ENCODE peak calls at places on chromosomes 13 and 19, in four cellular contexts. Y is aorta; Q is CD8-positive, alpha-beta T cell; K is esophagus muscularis mucosa. V is an unnamed sample.

GRCh38 chr13:98846991-98847390 is 94.5 kb upstream of the SLC15A1 start:
- DNase-seq in Y (no peak), Q (no peak), K (no peak), V (no peak)

GRCh38 chr19:4732680-4733114 is 9.1 kb upstream of the DPP9 start:
- DNase-seq in Y (no peak), Q (peak; percentile 47), K (no peak), V (peak; percentile 74)

GRCh38 chr13:37168151-37168550 is 62.7 kb upstream of the CSNK1A1L start:
- DNase-seq in Y (no peak), Q (no peak), K (no peak), V (no peak)

GRCh38 chr19:411723-412355 is 2.9 kb upstream of the C2CD4C start:
- DNase-seq in Y (peak; percentile 34), Q (no peak), K (no peak), V (peak; percentile 8)

GRCh38 chr19:50874185-50874584 is 946 bp downstream of the KLK2 start:
- DNase-seq in Y (no peak), Q (no peak), K (no peak), V (no peak)

GRCh38 chr13:73428137-73428536 is 369.3 kb downstream of the KLF5 start:
- DNase-seq in Y (no peak), Q (no peak), K (no peak), V (no peak)

GRCh38 chr13:83881917-83882625 is at the start of gene SLITRK1:
- DNase-seq in Y (peak; percentile 60), Q (no peak), K (no peak), V (peak; percentile 89)

GRCh38 chr19:6402834-6403608 is 10.1 kb upstream of the GTF2F1 start:
- DNase-seq in Y (no peak), Q (no peak), K (no peak), V (no peak)

GRCh38 chr19:24140099-24140498 is 53.1 kb downstream of the ZNF254 start:
- DNase-seq in Y (no peak), Q (no peak), K (no peak), V (no peak)

GRCh38 chr13:50679321-50679720 is 164.2 kb downstream of the DLEU7 start:
- DNase-seq in Y (no peak), Q (no peak), K (no peak), V (no peak)

GRCh38 chr19:5038631-5039271 is 69.8 kb downstream of the KDM4B start:
- DNase-seq in Y (no peak), Q (no peak), K (no peak), V (peak; percentile 47)

GRCh38 chr13:31797154-31797775 is 57.9 kb downstream of the RXFP2 start:
- DNase-seq in Y (no peak), Q (no peak), K (no peak), V (no peak)

GRCh38 chr13:108409735-108410134 is 140.2 kb downstream of the TNFSF13B start:
- DNase-seq in Y (no peak), Q (no peak), K (no peak), V (no peak)

GRCh38 chr13:79668353-79668752 is 187.4 kb downstream of the NDFIP2 start:
- DNase-seq in Y (no peak), Q (no peak), K (no peak), V (no peak)

GRCh38 chr13:80093888-80094287 is 247.0 kb downstream of the SPRY2 start:
- DNase-seq in Y (no peak), Q (no peak), K (no peak), V (no peak)

GRCh38 chr19:11832253-11832912 is 16.1 kb upstream of the ZNF439 start:
- DNase-seq in Y (no peak), Q (no peak), K (no peak), V (no peak)

GRCh38 chr19:40241809-40242384 is 15.4 kb upstream of the CCNP start:
- DNase-seq in Y (peak; percentile 64), Q (no peak), K (no peak), V (no peak)

GRCh38 chr19:49297403-49297802 is 27.6 kb downstream of the SLC6A16 start:
- DNase-seq in Y (no peak), Q (no peak), K (no peak), V (no peak)

GRCh38 chr19:53646144-53646543 is 14.3 kb downstream of the DPRX start:
- DNase-seq in Y (no peak), Q (no peak), K (no peak), V (no peak)

GRCh38 chr19:50607874-50608785 is 31.6 kb downstream of the SYT3 start:
- DNase-seq in Y (peak; percentile 65), Q (peak; percentile 74), K (peak; percentile 92), V (peak; percentile 97)

GRCh38 chr19:14425696-14426138 is 6.6 kb upstream of the DDX39A start:
- DNase-seq in Y (no peak), Q (no peak), K (no peak), V (no peak)

GRCh38 chr13:44685641-44686040 is 109.5 kb upstream of the TSC22D1 start:
- DNase-seq in Y (no peak), Q (no peak), K (no peak), V (no peak)

GRCh38 chr13:113400621-113401451 is 36.9 kb upstream of the GRTP1 start:
- DNase-seq in Y (no peak), Q (no peak), K (no peak), V (peak; percentile 83)

GRCh38 chr19:532578-533484 is 1.3 kb downstream of the CDC34 start:
- DNase-seq in Y (peak; percentile 77), Q (peak; percentile 47), K (no peak), V (peak; percentile 72)

GRCh38 chr19:5352229-5352763 is 11.7 kb upstream of the PTPRS start:
- DNase-seq in Y (no peak), Q (no peak), K (no peak), V (no peak)

GRCh38 chr19:5128251-5128931 is 159.5 kb downstream of the KDM4B start:
- DNase-seq in Y (peak; percentile 79), Q (no peak), K (no peak), V (peak; percentile 57)

GRCh38 chr19:47766670-47767069 is 11.8 kb upstream of the SELENOW start:
- DNase-seq in Y (no peak), Q (no peak), K (no peak), V (no peak)

GRCh38 chr19:2051771-2052704 is 994 bp upstream of the MKNK2 start:
- DNase-seq in Y (no peak), Q (peak; percentile 55), K (no peak), V (no peak)

GRCh38 chr13:113002206-113002821 is 33.3 kb downstream of the MCF2L start:
- DNase-seq in Y (no peak), Q (no peak), K (no peak), V (peak; percentile 98)

DNA sequence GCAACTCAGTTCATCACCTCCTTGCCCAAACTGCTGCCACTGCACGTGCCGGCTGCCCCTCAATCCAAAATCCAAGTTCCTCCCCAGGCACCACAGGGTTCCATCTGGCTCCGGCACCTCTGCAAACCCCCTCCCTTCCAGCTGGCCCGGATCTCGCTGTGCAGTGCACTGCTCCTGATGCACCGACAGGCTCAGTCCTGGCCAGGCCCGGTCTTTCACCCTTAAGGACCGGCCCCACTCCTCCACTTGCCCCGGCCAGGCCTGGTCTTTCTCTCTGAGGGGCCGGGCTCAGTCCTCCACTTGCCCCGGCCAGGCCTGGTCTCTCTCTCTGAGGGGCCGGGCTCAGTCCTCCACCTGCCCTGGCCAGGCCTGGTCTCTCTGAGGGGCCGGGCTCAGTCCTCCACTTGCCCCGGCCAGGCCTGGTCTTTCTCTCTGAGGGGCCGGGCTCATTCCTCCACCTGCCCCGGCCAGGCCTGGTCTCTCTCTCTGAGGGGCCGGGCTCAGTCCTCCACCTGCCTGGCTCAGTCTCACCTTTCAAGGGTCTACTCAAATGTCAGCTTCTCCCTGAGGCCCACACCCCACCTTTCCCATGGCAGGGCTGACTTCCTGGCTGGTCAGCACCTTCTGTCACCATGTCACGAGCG is 6.9 kb downstream of the ZNF787 start:
- DNase-seq in Y (no peak), Q (no peak), K (no peak), V (no peak)
- H3K27ac ChIP-seq in Y (no peak overlapping the region), Q (no peak overlapping the region), K (peak overlapping the region; percentile 22), V (peak overlapping the region; percentile 39)

GRCh38 chr19:35505956-35506355 is 7.5 kb downstream of the DMKN start:
- DNase-seq in Y (no peak), Q (no peak), K (no peak), V (no peak)
- H3K27me3 ChIP-seq in Y (no peaks in the 10 kb centered on the region), Q (peaks cover 7% of the 10 kb centered on the region), K (no peaks in the 10 kb centered on the region), V (peaks cover 10% of the 10 kb centered on the region)

DNA sequence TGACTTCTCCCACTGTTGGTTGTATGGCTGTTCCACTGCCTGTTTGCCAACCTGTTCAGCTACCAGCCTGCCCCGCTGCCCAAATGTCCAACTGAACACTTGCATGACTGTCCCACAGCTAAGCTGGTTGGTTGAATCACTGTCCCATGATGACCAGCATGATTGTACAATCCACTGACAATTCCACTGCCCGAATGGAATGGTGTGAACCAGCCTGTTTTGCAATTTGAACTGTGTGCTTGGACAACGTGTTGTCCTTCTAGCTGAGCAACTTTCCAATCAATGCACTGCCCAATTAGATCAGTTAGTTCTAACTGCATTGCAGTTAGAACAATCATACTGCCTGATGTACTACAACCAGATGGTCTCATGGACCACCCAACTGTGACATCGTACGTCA is 8.7 kb downstream of the ADAMTS10 start:
- DNase-seq in Y (no peak), Q (no peak), K (no peak), V (no peak)
- H3K27ac ChIP-seq in Y (no peak overlapping the region), Q (no peak overlapping the region), K (no peak overlapping the region), V (no peak overlapping the region)

GRCh38 chr13:27825153-27825552 is 32.9 kb downstream of the GSX1 start:
- DNase-seq in Y (no peak), Q (no peak), K (no peak), V (no peak)

GRCh38 chr13:27826379-27827353 is 34.4 kb downstream of the GSX1 start:
- DNase-seq in Y (peak; percentile 82), Q (peak; percentile 69), K (peak; percentile 97), V (peak; percentile 93)

GRCh38 chr13:27822873-27823311 is 30.6 kb downstream of the GSX1 start:
- DNase-seq in Y (no peak), Q (no peak), K (no peak), V (no peak)

GRCh38 chr13:27822258-27822872 is 30.1 kb downstream of the GSX1 start:
- DNase-seq in Y (no peak), Q (no peak), K (no peak), V (no peak)

GRCh38 chr13:27824121-27824520 is 31.8 kb downstream of the GSX1 start:
- DNase-seq in Y (no peak), Q (no peak), K (no peak), V (no peak)
- H3K27me3 ChIP-seq in Y (no peaks in the 10 kb centered on the region), Q (no peaks in the 10 kb centered on the region), K (no peaks in the 10 kb centered on the region), V (peaks cover 96% of the 10 kb centered on the region)

V was measured in WERI-Rb-1.